ENCODE peak calls at places on chromosomes 13 and 19, in five cellular contexts. I is uterus, D is gastrocnemius medialis, C is HCT116, J is endothelial cell of umbilical vein. K is an unnamed sample.

GRCh38 chr19:21483589-21484170 is 21.7 kb upstream of the ZNF429 start:
- DNase-seq in I (peak; percentile 63), D (no peak), C (no peak), J (no peak), K (peak; percentile 76)

GRCh38 chr19:50506700-50507099 is 4.3 kb downstream of the JOSD2 start:
- DNase-seq in I (no peak), D (no peak), C (no peak), J (no peak), K (no peak)

GRCh38 chr19:38263696-38264485 is 482 bp upstream of the SPINT2 start:
- DNase-seq in I (no peak), D (no peak), C (peak; percentile 83), J (no peak), K (peak; percentile 82)

GRCh38 chr13:97951376-97951775 is 2.1 kb upstream of the IPO5 start:
- DNase-seq in I (no peak), D (no peak), C (no peak), J (no peak), K (no peak)

GRCh38 chr13:27053902-27054595 is 117.6 kb downstream of the USP12 start:
- DNase-seq in I (no peak), D (no peak), C (peak; percentile 41), J (peak; percentile 18), K (no peak)

GRCh38 chr19:15290149-15290548 is 42.2 kb downstream of the BRD4 start:
- DNase-seq in I (no peak), D (no peak), C (no peak), J (no peak), K (no peak)

GRCh38 chr19:38666662-38667448 is 19.4 kb downstream of the ACTN4 start:
- DNase-seq in I (no peak), D (no peak), C (no peak), J (peak; percentile 90), K (no peak)

GRCh38 chr13:113904411-113904810 is 40.5 kb upstream of the GAS6 start:
- DNase-seq in I (peak; percentile 68), D (no peak), C (no peak), J (peak; percentile 62), K (peak; percentile 27)

GRCh38 chr19:6272411-6272791 is 7.4 kb downstream of the MLLT1 start:
- DNase-seq in I (peak; percentile 35), D (no peak), C (no peak), J (no peak), K (no peak)

GRCh38 chr19:1860133-1860775 is 3.1 kb downstream of the KLF16 start:
- DNase-seq in I (peak; percentile 74), D (no peak), C (no peak), J (no peak), K (no peak)

GRCh38 chr13:37011002-37011401 is 10.4 kb downstream of the EXOSC8 start:
- DNase-seq in I (no peak), D (no peak), C (no peak), J (no peak), K (no peak)

GRCh38 chr13:113916330-113916815 is 52.5 kb upstream of the GAS6 start:
- DNase-seq in I (peak; percentile 12), D (no peak), C (no peak), J (no peak), K (no peak)

GRCh38 chr19:5131031-5131865 is 162.3 kb downstream of the KDM4B start:
- DNase-seq in I (no peak), D (no peak), C (no peak), J (no peak), K (no peak)
- H3K27ac ChIP-seq in I (no peak overlapping the region), D (no peak overlapping the region), C (no peak overlapping the region), J (no peak overlapping the region), K (no peak overlapping the region)

GRCh38 chr19:43749152-43749551 is 5.6 kb downstream of the SMG9 start:
- DNase-seq in I (no peak), D (no peak), C (no peak), J (no peak), K (no peak)

GRCh38 chr19:43749898-43750297 is 4.9 kb downstream of the SMG9 start:
- DNase-seq in I (no peak), D (no peak), C (no peak), J (no peak), K (no peak)

GRCh38 chr19:43748205-43748594 is 6.6 kb downstream of the SMG9 start:
- DNase-seq in I (no peak), D (no peak), C (no peak), J (no peak), K (no peak)

GRCh38 chr19:43747557-43748204 is 7.1 kb downstream of the SMG9 start:
- DNase-seq in I (no peak), D (no peak), C (no peak), J (no peak), K (no peak)

DNA sequence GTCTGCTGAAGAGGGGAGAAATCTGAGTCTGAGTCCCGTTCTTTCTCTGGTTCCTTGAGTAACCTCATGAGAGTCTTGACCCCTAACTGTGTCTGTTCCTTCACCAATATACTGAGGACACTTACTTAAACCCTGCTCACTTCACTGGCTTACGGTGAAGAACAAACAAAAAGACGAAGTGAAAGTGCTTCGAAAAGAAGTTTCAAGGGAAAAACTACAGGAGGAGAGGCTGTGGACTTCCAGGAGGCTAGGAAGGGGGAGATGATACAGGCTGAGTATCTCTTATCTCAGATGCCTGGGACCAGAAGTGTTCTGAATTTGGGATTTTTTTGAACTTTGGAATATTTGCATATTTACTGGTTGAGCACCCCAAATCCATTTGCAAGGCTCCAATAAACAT is 6.1 kb downstream of the SMG9 start:
- DNase-seq in I (no peak), D (no peak), C (no peak), J (no peak), K (no peak)
- H3K27ac ChIP-seq in I (no peak overlapping the region), D (no peak overlapping the region), C (no peak overlapping the region), J (no peak overlapping the region), K (no peak overlapping the region)

DNA sequence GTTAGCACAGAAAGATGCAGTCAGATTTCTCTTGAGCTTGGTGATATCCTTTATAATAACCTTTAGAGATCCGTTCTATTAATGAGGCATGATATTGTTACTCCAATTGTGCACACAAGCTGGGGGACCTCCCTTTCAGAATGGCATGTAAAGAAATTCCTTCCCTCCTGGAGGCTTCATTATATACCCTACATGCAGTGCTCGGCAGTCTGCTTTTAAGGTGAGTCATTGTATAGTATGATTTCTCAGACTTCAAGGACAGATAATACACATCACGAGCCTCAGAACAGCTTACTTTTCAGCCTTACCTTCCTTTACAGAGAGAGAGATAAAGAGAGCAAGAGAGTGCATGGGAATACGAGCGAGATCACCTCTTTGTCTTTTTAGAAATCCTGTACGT is 261.3 kb downstream of the ATP8A2 start:
- DNase-seq in I (no peak), D (no peak), C (no peak), J (no peak), K (no peak)
- H3K27ac ChIP-seq in I (no peak overlapping the region), D (no peak overlapping the region), C (no peak overlapping the region), J (no peak overlapping the region), K (no peak overlapping the region)

GRCh38 chr13:29758591-29759114 is 91.8 kb downstream of the UBL3 start:
- DNase-seq in I (no peak), D (no peak), C (no peak), J (no peak), K (no peak)
- H3K27ac ChIP-seq in I (no peak overlapping the region), D (no peak overlapping the region), C (no peak overlapping the region), J (no peak overlapping the region), K (no peak overlapping the region)

DNA sequence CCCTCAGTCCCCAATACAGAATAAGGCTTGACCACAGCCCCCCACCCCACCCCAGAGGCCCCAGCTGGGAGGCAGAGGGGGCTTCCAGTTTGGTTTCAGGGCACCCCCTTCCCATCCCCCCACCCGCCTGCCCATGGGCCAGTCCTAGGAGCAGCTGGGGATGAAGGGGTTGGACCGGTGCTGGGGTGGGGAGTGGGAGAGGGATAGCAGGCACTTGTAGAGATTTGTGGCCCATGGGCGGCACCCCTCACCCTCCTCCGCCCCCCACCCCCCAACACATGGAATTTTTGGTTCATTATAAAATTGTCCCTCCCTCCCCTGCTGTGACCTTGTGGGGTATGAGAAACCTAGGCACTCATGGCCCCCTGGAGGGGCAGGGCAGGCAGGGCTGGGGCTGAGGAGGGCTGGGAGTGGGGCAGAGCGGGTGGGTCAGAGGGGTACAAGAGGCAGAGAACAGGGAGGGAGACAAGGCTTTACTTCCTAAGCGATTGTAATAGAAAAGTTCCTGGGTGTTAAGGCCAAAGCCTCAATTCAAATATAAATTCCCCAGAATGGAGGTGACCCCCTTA is 5.3 kb upstream of the GSK3A start:
- DNase-seq in I (no peak), D (no peak), C (no peak), J (no peak), K (no peak)
- H3K27ac ChIP-seq in I (peak overlapping the region; percentile 95), D (no peak overlapping the region), C (no peak overlapping the region), J (no peak overlapping the region), K (no peak overlapping the region)

GRCh38 chr19:4088975-4089374 is 22.3 kb upstream of the ZBTB7A start:
- DNase-seq in I (no peak), D (no peak), C (no peak), J (no peak), K (no peak)
- H3K27ac ChIP-seq in I (no peak overlapping the region), D (no peak overlapping the region), C (no peak overlapping the region), J (no peak overlapping the region), K (no peak overlapping the region)

DNA sequence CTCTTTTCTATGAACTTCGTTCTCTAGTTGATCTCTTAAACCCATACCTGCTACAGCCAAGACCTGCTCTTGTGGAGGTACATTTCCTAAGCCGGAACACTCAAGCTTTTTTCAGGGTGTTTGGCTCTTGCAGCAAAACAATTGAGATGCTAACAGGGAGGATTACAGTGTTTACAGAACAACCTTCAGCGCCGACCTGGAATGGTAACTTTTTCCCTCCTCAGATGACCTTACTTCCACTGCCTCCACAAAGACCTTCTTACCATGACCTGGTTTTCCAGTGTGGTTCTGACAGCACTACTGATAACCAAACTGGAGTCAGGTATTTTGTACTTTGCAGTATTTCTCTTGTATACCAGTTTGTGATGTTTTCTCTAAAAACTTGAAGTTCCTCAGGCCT is 506 bp downstream of the KCNRG start:
- DNase-seq in I (no peak), D (no peak), C (no peak), J (no peak), K (no peak)
- H3K27ac ChIP-seq in I (peak overlapping the region; percentile 41), D (no peak overlapping the region), C (no peak overlapping the region), J (no peak overlapping the region), K (no peak overlapping the region)

DNA sequence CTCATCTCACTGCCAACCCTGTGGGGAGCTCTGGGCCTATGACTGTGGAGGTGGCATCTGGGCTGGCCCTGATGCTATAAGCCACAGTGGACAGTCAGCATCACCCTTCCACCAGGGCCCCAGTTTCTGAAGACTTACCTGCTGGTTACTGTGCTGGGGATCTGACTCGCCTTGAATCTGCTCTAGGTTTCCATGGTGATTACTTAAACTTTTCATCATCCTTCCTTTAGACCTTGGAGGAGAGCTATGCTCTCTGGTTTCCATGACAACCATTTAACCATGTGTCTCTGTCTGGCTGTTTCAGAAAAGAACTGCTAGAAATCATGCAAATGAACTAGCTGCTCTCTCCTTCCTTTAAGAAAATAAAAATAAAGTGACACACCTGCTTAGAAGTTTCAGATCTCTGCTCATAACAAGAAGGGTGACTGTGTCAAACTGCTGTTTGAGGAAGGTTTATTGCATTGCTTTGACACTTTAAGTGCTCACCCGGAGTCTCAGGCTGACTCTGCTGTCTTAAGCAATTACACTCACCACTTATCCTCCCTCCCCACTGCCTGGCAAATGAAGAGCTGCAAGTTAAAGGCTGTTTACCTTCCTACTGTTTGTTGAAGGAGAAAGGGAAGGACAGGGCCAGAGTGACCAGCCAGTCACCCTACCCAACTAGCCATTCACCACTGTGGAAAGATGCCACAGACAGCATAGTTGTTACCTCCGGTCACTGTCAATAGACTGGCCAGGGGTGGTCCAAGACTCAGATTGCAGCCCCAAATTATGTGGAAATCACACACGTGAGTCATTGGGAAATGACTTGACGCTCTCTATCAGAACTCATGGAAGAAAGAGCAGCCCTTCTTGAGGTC is 87.6 kb downstream of the HSPH1 start:
- DNase-seq in I (no peak), D (no peak), C (no peak), J (no peak), K (no peak)
- H3K27ac ChIP-seq in I (no peak overlapping the region), D (no peak overlapping the region), C (no peak overlapping the region), J (no peak overlapping the region), K (no peak overlapping the region)

K was measured in iPS DF 6.9.